ENCODE peak calls at places on chromosomes 11 and 22, in four cellular contexts. G is kidney, S is upper lobe of left lung, E is esophagus squamous epithelium. P is an unnamed sample.

GRCh38 chr22:27885977-27886842 is 32.8 kb downstream of the PITPNB start:
- DNase-seq in G (no peak), S (no peak), E (no peak), P (no peak)

GRCh38 chr22:24134090-24134846 is 47.0 kb upstream of the SUSD2 start:
- DNase-seq in G (no peak), S (peak), E (no peak), P (no peak)

GRCh38 chr11:13073119-13073981 is 64.2 kb downstream of the RASSF10 start:
- DNase-seq in G (no peak), S (peak), E (no peak), P (no peak)

GRCh38 chr22:40541300-40541699 is 95.2 kb downstream of the MRTFA start:
- DNase-seq in G (no peak), S (no peak), E (no peak), P (no peak)

GRCh38 chr11:132911186-132911585 is 621.1 kb downstream of the OPCML start:
- DNase-seq in G (no peak), S (no peak), E (no peak), P (no peak)

GRCh38 chr11:117042689-117043088 is 55.5 kb downstream of the SIK3 start:
- DNase-seq in G (no peak), S (no peak), E (no peak), P (no peak)

GRCh38 chr11:8863838-8864237 is 47.2 kb upstream of the AKIP1 start:
- DNase-seq in G (no peak), S (no peak), E (no peak), P (no peak)

GRCh38 chr22:49371325-49372110 is 456.2 kb downstream of the BRD1 start:
- DNase-seq in G (peak), S (no peak), E (no peak), P (peak)

GRCh38 chr11:118892515-118892914 is 8.8 kb downstream of the CXCR5 start:
- DNase-seq in G (peak), S (no peak), E (no peak), P (no peak)

GRCh38 chr22:50670914-50671538 is 1.6 kb upstream of the SHANK3 start:
- DNase-seq in G (no peak), S (no peak), E (no peak), P (no peak)

GRCh38 chr11:10694481-10695239 is 1.1 kb upstream of the IRAG1 start:
- DNase-seq in G (no peak), S (no peak), E (no peak), P (no peak)

GRCh38 chr11:2368178-2368850 is 8.8 kb upstream of the CD81 start:
- DNase-seq in G (no peak), S (no peak), E (no peak), P (no peak)
- H3K27ac ChIP-seq in G (no peak), S (no peak), E (no peak), P (no peak)

DNA sequence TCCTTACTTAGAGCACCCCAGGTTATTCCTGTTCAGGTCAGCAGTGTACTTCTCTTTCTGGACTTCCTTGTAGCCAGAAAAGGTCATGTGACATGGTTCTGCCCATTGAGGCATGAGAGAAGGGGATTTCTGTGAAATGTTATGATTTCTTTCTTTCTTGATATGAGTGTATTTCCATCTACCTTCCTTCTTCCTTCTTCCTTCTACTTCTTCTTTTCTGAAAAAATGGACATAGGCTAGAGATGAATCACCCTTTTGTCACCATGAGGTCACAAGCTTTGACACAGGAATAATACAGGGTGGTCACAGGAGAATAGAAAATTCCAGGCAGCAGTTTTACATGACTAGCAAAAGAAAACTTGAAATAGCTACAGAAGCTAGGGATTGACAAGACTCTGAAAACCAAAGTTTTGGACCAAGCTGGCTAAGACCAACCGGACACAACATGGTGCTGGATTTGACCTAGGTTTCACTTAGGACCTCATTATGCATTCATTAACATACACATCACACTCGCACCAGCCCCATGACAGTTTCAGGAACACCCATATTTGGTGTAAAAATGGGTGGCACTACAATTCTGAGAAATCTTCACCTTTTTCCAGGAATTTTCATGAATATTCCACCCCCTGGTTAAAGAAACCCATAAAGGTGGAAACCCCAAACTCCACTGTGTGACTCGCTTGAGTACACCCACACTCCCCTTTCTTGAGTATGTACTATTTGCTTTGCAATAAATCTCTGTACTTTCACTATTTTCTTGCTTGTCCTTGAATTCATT is 21.2 kb upstream of the MAP6 start:
- DNase-seq in G (no peak), S (no peak), E (no peak), P (no peak)
- H3K27ac ChIP-seq in G (no peak), S (no peak), E (no peak), P (no peak)

GRCh38 chr22:30016596-30016995 is 63.7 kb upstream of the HORMAD2 start:
- DNase-seq in G (no peak), S (no peak), E (no peak), P (no peak)
- H3K27ac ChIP-seq in G (no peak), S (no peak), E (no peak), P (no peak)

GRCh38 chr22:31124811-31125465 is 2.2 kb downstream of the INPP5J start:
- DNase-seq in G (no peak), S (no peak), E (no peak), P (no peak)
- H3K27ac ChIP-seq in G (peak), S (no peak), E (no peak), P (no peak)

GRCh38 chr11:34249439-34250073 is 108.3 kb downstream of the ABTB2 start:
- DNase-seq in G (no peak), S (no peak), E (no peak), P (no peak)
- H3K27ac ChIP-seq in G (no peak), S (no peak), E (no peak), P (no peak)

GRCh38 chr11:60370811-60371297 is 7.5 kb upstream of the MS4A7 start:
- DNase-seq in G (no peak), S (no peak), E (no peak), P (no peak)

GRCh38 chr11:60370252-60370810 is 8.0 kb upstream of the MS4A7 start:
- DNase-seq in G (no peak), S (no peak), E (no peak), P (no peak)

GRCh38 chr11:60367009-60367408 is 11.3 kb upstream of the MS4A7 start:
- DNase-seq in G (no peak), S (no peak), E (no peak), P (no peak)

GRCh38 chr11:60371854-60372253 is 6.5 kb upstream of the MS4A7 start:
- DNase-seq in G (no peak), S (no peak), E (no peak), P (no peak)

DNA sequence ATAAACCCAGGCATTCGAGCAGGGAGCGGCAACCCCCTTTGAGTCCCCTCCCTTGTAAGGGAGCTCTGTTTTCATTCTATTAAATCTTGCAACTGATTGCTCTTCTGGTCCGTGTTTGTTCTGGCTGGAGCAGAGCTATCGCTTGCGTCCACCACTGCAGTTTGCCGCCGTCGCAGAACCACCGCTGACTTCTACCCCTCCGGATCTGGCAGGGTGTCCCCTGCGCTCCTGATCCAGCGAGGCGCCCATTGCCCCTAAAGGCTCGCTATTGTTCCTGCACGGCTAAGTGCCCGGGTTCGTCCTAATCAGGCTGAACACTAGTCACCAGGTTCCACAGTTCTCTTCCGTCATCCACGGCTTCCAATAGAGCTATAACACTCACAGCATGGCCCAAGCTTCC is 10.4 kb upstream of the MS4A7 start:
- DNase-seq in G (no peak), S (peak), E (no peak), P (no peak)
- H3K27ac ChIP-seq in G (no peak), S (no peak), E (no peak), P (no peak)

GRCh38 chr11:75784506-75784905 is 15.9 kb downstream of the DGAT2 start:
- DNase-seq in G (peak), S (no peak), E (no peak), P (no peak)

GRCh38 chr11:75785187-75785586 is 16.6 kb downstream of the DGAT2 start:
- DNase-seq in G (peak), S (no peak), E (no peak), P (no peak)

GRCh38 chr11:75784085-75784478 is 15.5 kb downstream of the DGAT2 start:
- DNase-seq in G (no peak), S (no peak), E (no peak), P (no peak)

GRCh38 chr11:75782540-75783263 is 14.1 kb downstream of the DGAT2 start:
- DNase-seq in G (peak), S (no peak), E (no peak), P (no peak)

DNA sequence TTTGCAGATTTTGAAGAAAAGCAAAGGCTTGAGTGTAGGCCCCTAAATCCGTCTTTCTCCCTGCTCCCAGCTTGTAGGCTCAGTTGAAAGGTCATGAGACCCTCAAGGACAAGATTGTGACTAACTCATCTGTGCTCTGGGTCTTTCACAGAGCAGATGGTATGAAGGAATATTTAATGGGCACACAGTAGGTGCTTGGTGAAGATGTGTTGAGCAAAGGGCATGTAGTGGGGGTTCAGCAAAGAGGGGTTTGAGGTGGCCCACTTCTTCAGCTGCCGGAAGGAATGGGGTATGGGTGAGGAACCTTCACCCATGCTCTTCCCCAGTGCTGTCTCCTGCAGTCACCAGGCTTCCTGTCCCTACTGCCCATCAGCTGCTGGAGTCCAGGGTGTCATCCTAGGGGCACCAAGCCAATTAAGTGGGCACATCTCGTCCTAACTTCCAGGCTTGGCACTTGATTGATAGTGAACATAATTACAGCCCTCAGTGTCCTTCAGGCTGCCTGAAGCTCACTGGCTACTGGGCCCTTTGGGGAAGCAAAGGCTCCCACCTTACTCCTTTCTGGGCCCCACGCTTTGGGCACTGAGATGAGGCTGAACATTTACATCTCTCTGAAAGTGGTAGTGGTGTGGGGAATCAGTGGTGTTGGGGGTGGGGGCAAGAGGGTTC is 15.0 kb downstream of the DGAT2 start:
- DNase-seq in G (no peak), S (no peak), E (no peak), P (no peak)
- H3K27ac ChIP-seq in G (no peak), S (no peak), E (no peak), P (no peak)

GRCh38 chr22:46732041-46732379 is 6.0 kb downstream of the CERK start:
- DNase-seq in G (peak), S (no peak), E (no peak), P (no peak)
- H3K27ac ChIP-seq in G (peak), S (peak), E (peak), P (peak)

GRCh38 chr11:62567018-62567633 is 6.6 kb downstream of the EEF1G start:
- DNase-seq in G (peak), S (no peak), E (no peak), P (no peak)
- H3K27ac ChIP-seq in G (no peak), S (peak), E (no peak), P (peak)

GRCh38 chr22:19870153-19871022 is 15.7 kb upstream of the GNB1L start:
- DNase-seq in G (peak), S (peak), E (no peak), P (no peak)
- H3K27ac ChIP-seq in G (no peak), S (no peak), E (no peak), P (no peak)